ENCODE peak calls at places on chromosomes 16 and 17, in nine cellular contexts. R is hepatocyte, T is ovary, P is PC-3, A is neural progenitor cell, B is HCT116, M is coronary artery, W is adrenal gland, H is endothelial cell of umbilical vein. L is an unnamed sample.

GRCh38 chr16:56121156-56121500 is 70.2 kb upstream of the GNAO1 start:
- DNase-seq in H (no peak), R (no peak), A (no peak), W (no peak), P (no peak), M (no peak), B (no peak), T (no peak), L (no peak)

GRCh38 chr16:10098991-10099390 is 83.2 kb downstream of the GRIN2A start:
- DNase-seq in A (no peak), T (no peak), R (no peak), M (no peak), H (no peak), P (no peak), B (no peak), W (no peak), L (no peak)

GRCh38 chr17:37516131-37516561 is 26.5 kb downstream of the DUSP14 start:
- DNase-seq in H (no peak), R (no peak), A (no peak), T (no peak), M (no peak), W (no peak), B (no peak), P (no peak), L (no peak)

GRCh38 chr16:84614914-84615813 is 2.7 kb downstream of the COTL1 start:
- DNase-seq in W (no peak), B (no peak), M (no peak), A (no peak), T (no peak), P (no peak), R (no peak), H (no peak), L (no peak)

GRCh38 chr17:53627511-53627910 is 195.2 kb upstream of the KIF2B start:
- DNase-seq in T (no peak), B (no peak), W (no peak), P (peak; percentile 54), M (no peak), A (no peak), H (no peak), R (no peak), L (no peak)

GRCh38 chr16:81553080-81553813 is 108.6 kb downstream of the CMIP start:
- DNase-seq in M (no peak), H (peak; percentile 66), B (no peak), R (peak; percentile 27), P (no peak), T (no peak), A (no peak), W (no peak), L (no peak)

GRCh38 chr17:72775914-72776313 is 316.6 kb downstream of the SLC39A11 start:
- DNase-seq in A (peak; percentile 11), P (no peak), W (no peak), R (no peak), B (no peak), H (no peak), T (no peak), M (no peak), L (no peak)

GRCh38 chr17:44137891-44138709 is 3.6 kb upstream of the HROB start:
- DNase-seq in A (peak; percentile 46), B (peak; percentile 95), P (peak; percentile 99), W (peak; percentile 89), H (peak; percentile 97), R (peak; percentile 97), T (peak; percentile 76), M (peak; percentile 98), L (peak; percentile 100)

GRCh38 chr17:81036128-81036891 is 1.4 kb downstream of the BAIAP2 start:
- DNase-seq in M (no peak), P (peak; percentile 50), A (no peak), B (no peak), T (no peak), W (no peak), H (no peak), R (no peak), L (no peak)

GRCh38 chr17:57451126-57451690 is 194.9 kb downstream of the MSI2 start:
- DNase-seq in P (no peak), H (no peak), R (no peak), W (no peak), B (no peak), A (no peak), T (no peak), M (no peak), L (no peak)

GRCh38 chr16:19068237-19068815 is 912 bp downstream of the COQ7 start:
- DNase-seq in P (no peak), H (no peak), T (no peak), W (no peak), R (no peak), M (no peak), B (no peak), A (no peak), L (no peak)

GRCh38 chr17:41638194-41638593 is 13.8 kb upstream of the KRT17 start:
- DNase-seq in W (no peak), M (no peak), R (no peak), A (no peak), P (no peak), B (no peak), T (no peak), H (no peak), L (no peak)

GRCh38 chr17:41635121-41636097 is 11.0 kb upstream of the KRT17 start:
- DNase-seq in R (peak; percentile 75), H (no peak), P (no peak), T (peak; percentile 37), M (no peak), W (peak; percentile 26), B (no peak), A (peak; percentile 48), L (no peak)

GRCh38 chr17:41642252-41643156 is 18.1 kb upstream of the KRT17 start:
- DNase-seq in W (no peak), M (no peak), A (no peak), H (no peak), T (no peak), P (peak; percentile 26), B (no peak), R (peak; percentile 51), L (no peak)

GRCh38 chr17:41636652-41637051 is 12.3 kb upstream of the KRT17 start:
- DNase-seq in M (no peak), T (no peak), A (no peak), W (no peak), H (no peak), B (no peak), R (no peak), P (no peak), L (no peak)

DNA sequence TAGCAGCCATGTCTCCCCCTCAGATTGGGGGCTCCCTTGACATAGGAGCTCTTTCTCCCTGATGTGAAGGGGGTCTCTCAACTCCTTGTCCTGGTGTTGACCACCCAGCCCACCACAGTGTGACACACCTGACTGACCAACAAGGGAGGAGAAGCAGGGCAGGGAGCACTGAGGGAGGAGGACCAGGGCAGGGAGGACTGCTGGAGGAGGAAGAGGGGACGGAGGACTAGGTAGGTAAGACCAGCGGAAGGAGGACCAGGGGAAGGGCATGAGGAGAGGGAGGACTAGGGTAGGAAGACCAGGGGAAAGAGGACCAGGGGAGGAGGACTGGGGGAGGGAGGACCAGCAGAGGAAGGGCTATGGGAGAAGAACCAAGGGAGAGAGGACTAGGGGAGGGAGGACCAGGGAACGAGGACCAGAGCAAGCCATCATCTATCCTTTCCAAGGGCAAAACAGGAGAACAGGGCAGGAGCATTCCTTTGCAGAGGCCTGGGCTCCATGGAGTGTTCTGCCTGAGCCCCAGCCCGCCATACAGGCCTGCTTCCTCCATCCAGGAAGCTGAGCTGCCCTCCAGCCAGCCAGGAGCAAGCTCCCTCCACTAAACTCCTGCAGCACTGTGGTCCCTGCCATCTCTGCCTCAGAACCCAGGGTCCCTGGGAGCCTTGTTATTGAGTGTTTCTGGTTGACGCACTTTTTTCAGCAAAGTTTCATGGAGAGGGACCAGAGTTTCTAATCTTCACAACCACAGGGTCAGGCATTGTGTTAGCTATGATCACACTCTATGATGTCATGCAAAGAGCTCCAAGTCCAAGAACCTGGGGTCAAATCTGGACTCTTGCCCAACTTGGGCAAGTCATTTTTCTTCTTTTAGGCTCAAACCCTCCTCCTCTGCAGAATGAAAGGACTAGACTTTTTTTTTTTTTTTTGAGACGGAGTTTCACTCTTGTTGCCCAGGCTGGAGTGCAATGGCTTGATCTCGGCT is 15.4 kb upstream of the KRT17 start:
- DNase-seq in A (no peak), T (no peak), W (no peak), P (no peak), H (no peak), B (no peak), R (no peak), M (no peak), L (no peak)
- H3K27ac ChIP-seq in A (no peak overlapping the region), T (no peak overlapping the region), W (no peak overlapping the region), P (no peak overlapping the region), H (no peak overlapping the region), B (no peak overlapping the region), R (no peak overlapping the region), M (no peak overlapping the region), L (no peak overlapping the region)

GRCh38 chr16:88968589-88969280 is 8.3 kb downstream of the CBFA2T3 start:
- DNase-seq in T (no peak), R (no peak), A (no peak), H (no peak), B (no peak), W (no peak), M (no peak), P (no peak), L (no peak)
- H3K4me3 ChIP-seq in T (no peak overlapping the region), R (no peak overlapping the region), A (no peak overlapping the region), H (no peak overlapping the region), B (no peak overlapping the region), W (no peak overlapping the region), M (no peak overlapping the region), P (no peak overlapping the region), L (no peak overlapping the region)

GRCh38 chr16:77093999-77094398 is 97.0 kb upstream of the MON1B start:
- DNase-seq in T (no peak), R (no peak), W (no peak), A (no peak), M (no peak), B (no peak), P (no peak), H (no peak), L (no peak)
- TF ChIP-seq CTCF in T (no peak), R (no peak), W (no peak), A (no peak), M (no peak), B (no peak), P (no peak), H (no peak), L (no peak)

GRCh38 chr16:67396775-67397450 is 3.6 kb upstream of the TPPP3 start:
- DNase-seq in B (no peak), R (no peak), W (no peak), H (no peak), T (no peak), A (no peak), M (no peak), P (no peak), L (no peak)

GRCh38 chr16:67399218-67399733 is 6.0 kb upstream of the TPPP3 start:
- DNase-seq in M (no peak), H (peak; percentile 47), A (peak; percentile 90), W (no peak), P (peak; percentile 17), R (peak; percentile 72), T (peak; percentile 69), B (no peak), L (no peak)

GRCh38 chr16:67397451-67397801 is 4.1 kb upstream of the TPPP3 start:
- DNase-seq in M (no peak), R (no peak), B (no peak), W (no peak), T (no peak), H (no peak), A (no peak), P (no peak), L (no peak)

GRCh38 chr16:67398546-67399217 is 5.4 kb upstream of the TPPP3 start:
- DNase-seq in W (no peak), H (no peak), B (no peak), P (no peak), R (no peak), T (no peak), M (no peak), A (no peak), L (no peak)

GRCh38 chr16:67397812-67398545 is 4.7 kb upstream of the TPPP3 start:
- DNase-seq in B (no peak), H (no peak), T (no peak), A (no peak), M (no peak), P (no peak), W (no peak), R (no peak), L (no peak)
- H3K27ac ChIP-seq in B (no peak overlapping the region), H (no peak overlapping the region), T (no peak overlapping the region), A (no peak overlapping the region), M (peak overlapping the region; percentile 75), P (no peak overlapping the region), W (no peak overlapping the region), R (no peak overlapping the region), L (no peak overlapping the region)